ENCODE peak calls at places on chromosomes 16 and 17, in ten cellular contexts. H is heart left ventricle, Q is tibial nerve, Y is right lobe of liver, P is adrenal gland, Z is stomach, T is HCT116, D is Peyer's patch, S is ovary, F is A549. L is an unnamed sample.

GRCh38 chr17:78839762-78840529 is 668 bp downstream of the USP36 start:
- DNase-seq in H (peak; percentile 51), Q (no peak), Y (peak; percentile 58), P (peak; percentile 49), Z (peak; percentile 51), T (no peak), D (peak; percentile 67), S (peak; percentile 62), F (peak; percentile 58), L (no peak)

GRCh38 chr17:82241183-82241925 is 12.5 kb downstream of the SLC16A3 start:
- DNase-seq in H (peak; percentile 84), Q (peak; percentile 59), Y (peak; percentile 90), P (peak; percentile 94), Z (peak; percentile 69), T (no peak), D (peak; percentile 81), S (peak; percentile 78), F (peak; percentile 74), L (peak; percentile 72)

GRCh38 chr16:55561319-55561848 is 5.1 kb upstream of the CAPNS2 start:
- DNase-seq in H (no peak), Q (no peak), Y (no peak), P (no peak), Z (no peak), T (no peak), D (no peak), S (no peak), F (no peak), L (no peak)

GRCh38 chr17:50950002-50950877 is 84.1 kb upstream of the TOB1 start:
- DNase-seq in H (peak; percentile 86), Q (peak; percentile 59), Y (peak; percentile 95), P (peak; percentile 95), Z (peak; percentile 81), T (peak; percentile 88), D (peak; percentile 87), S (peak; percentile 78), F (peak; percentile 95), L (peak; percentile 86)

GRCh38 chr16:27646811-27647210 is 96.9 kb downstream of the KATNIP start:
- DNase-seq in H (no peak), Q (no peak), Y (no peak), P (no peak), Z (no peak), T (no peak), D (no peak), S (no peak), F (no peak), L (no peak)

GRCh38 chr17:10021239-10021638 is 116.2 kb upstream of the RCVRN start:
- DNase-seq in H (peak; percentile 54), Q (peak; percentile 47), Y (peak; percentile 48), P (peak; percentile 36), Z (peak; percentile 36), T (no peak), D (peak; percentile 63), S (no peak), F (no peak), L (peak; percentile 52)

GRCh38 chr17:80376531-80376930 is 38.4 kb upstream of the ENDOV start:
- DNase-seq in H (no peak), Q (no peak), Y (no peak), P (no peak), Z (no peak), T (no peak), D (no peak), S (peak; percentile 3), F (no peak), L (no peak)

GRCh38 chr16:5738586-5738985 is 641.0 kb upstream of the EEF2KMT start:
- DNase-seq in H (no peak), Q (no peak), Y (no peak), P (no peak), Z (no peak), T (no peak), D (no peak), S (no peak), F (no peak), L (no peak)

GRCh38 chr16:24505959-24506358 is 33.4 kb upstream of the RBBP6 start:
- DNase-seq in H (no peak), Q (no peak), Y (no peak), P (no peak), Z (no peak), T (no peak), D (no peak), S (no peak), F (no peak), L (no peak)

GRCh38 chr16:10579965-10580918 is at the start of gene EMP2:
- DNase-seq in H (peak; percentile 90), Q (peak; percentile 67), Y (peak; percentile 87), P (peak; percentile 67), Z (peak; percentile 85), T (peak; percentile 36), D (peak; percentile 80), S (peak; percentile 91), F (peak; percentile 75), L (peak; percentile 54)

GRCh38 chr16:22927306-22927705 is 113.3 kb downstream of the HS3ST2 start:
- DNase-seq in H (no peak), Q (no peak), Y (no peak), P (no peak), Z (no peak), T (no peak), D (no peak), S (no peak), F (no peak), L (no peak)

GRCh38 chr17:66466933-66467367 is 164.5 kb downstream of the PRKCA start:
- DNase-seq in H (peak; percentile 35), Q (no peak), Y (no peak), P (peak; percentile 40), Z (no peak), T (peak; percentile 92), D (no peak), S (no peak), F (peak; percentile 97), L (no peak)

GRCh38 chr17:64128787-64129514 is 993 bp downstream of the ERN1 start:
- DNase-seq in H (no peak), Q (no peak), Y (peak; percentile 63), P (peak; percentile 45), Z (peak; percentile 53), T (no peak), D (peak; percentile 66), S (peak; percentile 38), F (peak; percentile 51), L (no peak)

GRCh38 chr17:28549274-28550132 is 2.9 kb downstream of the UNC119 start:
- DNase-seq in H (no peak), Q (no peak), Y (no peak), P (no peak), Z (no peak), T (no peak), D (peak; percentile 57), S (no peak), F (no peak), L (no peak)

GRCh38 chr17:71985111-71986039 is 135.4 kb upstream of the SOX9 start:
- DNase-seq in H (no peak), Q (no peak), Y (no peak), P (no peak), Z (no peak), T (no peak), D (no peak), S (no peak), F (no peak), L (no peak)

GRCh38 chr17:40338058-40338457 is 26.5 kb downstream of the GJD3 start:
- DNase-seq in H (no peak), Q (no peak), Y (no peak), P (no peak), Z (no peak), T (no peak), D (no peak), S (no peak), F (no peak), L (no peak)

GRCh38 chr16:3854740-3855139 is 25.8 kb downstream of the CREBBP start:
- DNase-seq in H (no peak), Q (no peak), Y (no peak), P (no peak), Z (no peak), T (no peak), D (no peak), S (no peak), F (no peak), L (no peak)
- H3K4me3 ChIP-seq in H (no peak overlapping the region), Q (no peak overlapping the region), Y (no peak overlapping the region), P (no peak overlapping the region), Z (no peak overlapping the region), T (no peak overlapping the region), D (no peak overlapping the region), S (no peak overlapping the region), F (no peak overlapping the region), L (no peak overlapping the region)

GRCh38 chr16:50530277-50531236 is 17.6 kb upstream of the NKD1 start:
- DNase-seq in H (no peak), Q (no peak), Y (peak; percentile 93), P (no peak), Z (peak; percentile 72), T (no peak), D (no peak), S (no peak), F (no peak), L (no peak)
- TF ChIP-seq POLR2A in H (no peak), Q (no peak), Y (no peak), P (no peak), Z (no peak), T (no peak), D (no peak), S (no peak), F (no peak), L (no peak)

GRCh38 chr16:31897283-31897682 is 23.7 kb downstream of the ZNF267 start:
- DNase-seq in H (no peak), Q (no peak), Y (no peak), P (no peak), Z (no peak), T (no peak), D (no peak), S (no peak), F (no peak), L (no peak)

GRCh38 chr16:31888735-31889134 is 15.1 kb downstream of the ZNF267 start:
- DNase-seq in H (no peak), Q (no peak), Y (no peak), P (no peak), Z (no peak), T (no peak), D (no peak), S (no peak), F (no peak), L (no peak)

GRCh38 chr16:31899505-31899904 is 25.9 kb downstream of the ZNF267 start:
- DNase-seq in H (no peak), Q (no peak), Y (no peak), P (no peak), Z (no peak), T (no peak), D (no peak), S (no peak), F (no peak), L (no peak)

DNA sequence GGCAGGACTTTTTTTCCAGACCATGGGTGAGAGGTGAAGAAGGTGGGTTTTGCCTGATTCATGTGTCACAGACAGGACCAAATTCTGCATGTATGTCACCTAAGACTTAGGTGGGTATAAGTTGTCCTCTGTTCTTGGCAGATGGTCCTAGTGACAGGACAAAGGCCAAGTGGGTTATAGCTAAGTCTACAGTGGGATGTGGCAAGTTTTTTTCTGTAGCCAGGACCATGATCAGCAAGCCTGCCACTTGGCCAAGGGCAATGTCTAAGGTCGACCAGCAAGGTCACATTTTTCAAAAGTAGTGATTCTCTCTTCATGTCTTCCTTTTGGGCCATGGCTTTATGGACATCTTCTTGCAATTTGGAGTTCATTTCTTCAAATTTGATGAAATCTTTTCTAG is 20.2 kb downstream of the ZNF267 start:
- DNase-seq in H (no peak), Q (no peak), Y (no peak), P (no peak), Z (no peak), T (no peak), D (no peak), S (no peak), F (no peak), L (no peak)
- H3K9me3 ChIP-seq in H (peaks cover 26% of the 10 kb centered on the region), Q (no peaks in the 10 kb centered on the region), Y (peaks cover 7% of the 10 kb centered on the region), P (peaks cover 6% of the 10 kb centered on the region), Z (peaks cover 61% of the 10 kb centered on the region), T (peaks cover 39% of the 10 kb centered on the region), D (no peaks in the 10 kb centered on the region), S (peaks cover 6% of the 10 kb centered on the region), F (peaks cover 87% of the 10 kb centered on the region), L (no peaks in the 10 kb centered on the region)

GRCh38 chr17:56203430-56203829 is 50.2 kb downstream of the ANKFN1 start:
- DNase-seq in H (no peak), Q (no peak), Y (no peak), P (no peak), Z (no peak), T (peak; percentile 49), D (no peak), S (no peak), F (peak; percentile 81), L (no peak)
- H3K4me3 ChIP-seq in H (no peak overlapping the region), Q (no peak overlapping the region), Y (no peak overlapping the region), P (no peak overlapping the region), Z (no peak overlapping the region), T (peak overlapping the region; percentile 20), D (no peak overlapping the region), S (no peak overlapping the region), F (peak overlapping the region; percentile 21), L (no peak overlapping the region)